ENCODE peak calls at places on chromosomes 1 and 21, in ten cellular contexts. I, D, W, T, P, Y, F, C, U and M are unnamed samples.

GRCh38 chr1:94031591-94031990 is 89.4 kb downstream of the ABCA4 start:
- DNase-seq in W (no peak), T (no peak), P (no peak), F (no peak), I (no peak), U (no peak), C (no peak), Y (no peak), D (no peak), M (no peak)

GRCh38 chr1:224067207-224067606 is 46.7 kb upstream of the FBXO28 start:
- DNase-seq in Y (no peak), P (no peak), T (no peak), U (no peak), F (no peak), I (no peak), D (no peak), C (no peak), W (no peak), M (no peak)

GRCh38 chr1:101235696-101236545 is 898 bp upstream of the S1PR1 start:
- DNase-seq in T (peak; percentile 36), D (no peak), I (no peak), W (peak; percentile 66), U (peak; percentile 47), C (no peak), F (peak; percentile 56), Y (peak; percentile 61), P (peak; percentile 33), M (peak; percentile 79)

GRCh38 chr1:177163844-177164379 is 600 bp downstream of the ASTN1 start:
- DNase-seq in U (no peak), Y (no peak), I (no peak), C (no peak), P (no peak), D (no peak), W (no peak), F (no peak), T (no peak), M (no peak)

GRCh38 chr21:20997308-20997632 is 939 bp upstream of the NCAM2 start:
- DNase-seq in Y (no peak), U (no peak), C (no peak), F (no peak), I (no peak), W (peak; percentile 36), P (no peak), T (no peak), D (no peak), M (no peak)

GRCh38 chr1:41558761-41559171 is 74.3 kb upstream of the EDN2 start:
- DNase-seq in P (no peak), U (no peak), D (no peak), F (no peak), Y (no peak), W (no peak), I (no peak), C (no peak), T (no peak), M (no peak)

GRCh38 chr21:36551731-36552457 is 72.0 kb upstream of the CLDN14 start:
- DNase-seq in F (no peak), Y (no peak), C (no peak), T (peak; percentile 65), U (no peak), W (no peak), I (no peak), D (no peak), P (peak; percentile 82), M (no peak)

GRCh38 chr1:110200666-110201065 is 9.4 kb upstream of the KCNC4 start:
- DNase-seq in Y (no peak), P (peak; percentile 28), W (no peak), T (peak; percentile 47), I (no peak), C (no peak), F (no peak), U (no peak), D (no peak), M (no peak)

GRCh38 chr1:228798548-228798947 is 63.3 kb downstream of the RHOU start:
- DNase-seq in U (no peak), C (no peak), W (no peak), I (no peak), Y (no peak), T (no peak), D (no peak), P (no peak), F (no peak), M (no peak)

GRCh38 chr1:75085931-75086330 is 48.3 kb upstream of the LHX8 start:
- DNase-seq in U (no peak), Y (no peak), T (no peak), C (no peak), I (no peak), D (no peak), P (no peak), F (no peak), W (no peak), M (no peak)

GRCh38 chr1:118535901-118536300 is 350.9 kb upstream of the SPAG17 start:
- DNase-seq in T (no peak), U (no peak), C (no peak), W (no peak), D (no peak), P (no peak), F (no peak), I (no peak), Y (no peak), M (no peak)

GRCh38 chr1:239947789-239948188 is 143.9 kb upstream of the FMN2 start:
- DNase-seq in C (no peak), D (no peak), I (no peak), P (no peak), U (no peak), F (no peak), T (no peak), Y (no peak), W (no peak), M (no peak)

GRCh38 chr1:165403835-165404482 is 41.0 kb downstream of the RXRG start:
- DNase-seq in F (no peak), T (no peak), U (peak; percentile 73), C (no peak), Y (no peak), P (no peak), W (peak; percentile 66), D (peak; percentile 28), I (peak; percentile 30), M (peak; percentile 51)

GRCh38 chr1:17919525-17920439 is 164.6 kb downstream of the ACTL8 start:
- DNase-seq in P (peak; percentile 19), D (peak; percentile 25), U (peak; percentile 46), I (peak; percentile 34), Y (no peak), F (no peak), W (peak; percentile 59), C (no peak), T (peak; percentile 50), M (no peak)

GRCh38 chr1:98210563-98210962 is 289.7 kb upstream of the DPYD start:
- DNase-seq in T (no peak), W (no peak), F (no peak), D (no peak), Y (no peak), I (no peak), U (no peak), P (no peak), C (no peak), M (no peak)

GRCh38 chr1:229340496-229340895 is 2.4 kb downstream of the CCSAP start:
- DNase-seq in C (no peak), T (no peak), F (no peak), I (no peak), W (no peak), P (no peak), U (no peak), D (no peak), Y (no peak), M (no peak)

GRCh38 chr1:23188434-23188884 is 19.8 kb upstream of the LUZP1 start:
- DNase-seq in Y (no peak), C (no peak), F (peak; percentile 67), P (no peak), D (no peak), T (no peak), I (no peak), W (no peak), U (no peak), M (no peak)

GRCh38 chr1:7586031-7586941 is 184.8 kb upstream of the VAMP3 start:
- DNase-seq in T (no peak), W (no peak), F (no peak), U (no peak), I (no peak), D (no peak), P (no peak), Y (no peak), C (no peak), M (no peak)

GRCh38 chr1:116986531-116987255 is 14.9 kb upstream of the CD101 start:
- DNase-seq in I (no peak), C (no peak), W (peak; percentile 36), T (no peak), P (no peak), F (no peak), U (no peak), D (no peak), Y (peak; percentile 20), M (peak; percentile 32)

GRCh38 chr21:17402885-17403477 is 109.9 kb upstream of the CXADR start:
- DNase-seq in P (no peak), D (no peak), W (no peak), U (no peak), T (peak; percentile 52), I (no peak), C (no peak), F (no peak), Y (no peak), M (no peak)

GRCh38 chr1:175192111-175192629 is 406 bp downstream of the KIAA0040 start:
- DNase-seq in P (no peak), F (peak; percentile 55), I (no peak), U (peak; percentile 32), T (no peak), Y (no peak), D (no peak), W (peak; percentile 53), C (no peak), M (peak; percentile 39)

GRCh38 chr21:15616864-15617574 is 112.8 kb upstream of the USP25 start:
- DNase-seq in Y (no peak), F (no peak), W (no peak), U (no peak), T (no peak), C (no peak), I (no peak), D (no peak), P (no peak), M (no peak)